ENCODE peak calls at places on chromosomes 2 and 18, in five cellular contexts. B, K, Y, N and U are unnamed samples.

GRCh38 chr2:236692937-236693336 is 123.3 kb downstream of the ACKR3 start:
- DNase-seq in B (no peak), K (no peak), Y (no peak), N (no peak), U (no peak)

GRCh38 chr2:150109912-150110311 is 377.6 kb downstream of the RND3 start:
- DNase-seq in B (no peak), K (no peak), Y (peak), N (no peak), U (peak)

GRCh38 chr2:214987261-214987660 is 151.2 kb downstream of the ABCA12 start:
- DNase-seq in B (no peak), K (no peak), Y (no peak), N (no peak), U (no peak)

GRCh38 chr2:50181212-50181611 is 850.7 kb downstream of the NRXN1 start:
- DNase-seq in B (no peak), K (no peak), Y (no peak), N (peak), U (no peak)

GRCh38 chr18:46291149-46291548 is 187.0 kb downstream of the HAUS1 start:
- DNase-seq in B (no peak), K (no peak), Y (peak), N (no peak), U (no peak)

GRCh38 chr2:85846411-85846810 is 42.4 kb downstream of the ST3GAL5 start:
- DNase-seq in B (no peak), K (no peak), Y (no peak), N (no peak), U (no peak)

GRCh38 chr2:81984969-81985637 is 1680.6 kb upstream of the LRRTM1 start:
- DNase-seq in B (no peak), K (no peak), Y (no peak), N (no peak), U (no peak)

GRCh38 chr2:111670776-111671175 is 213.2 kb downstream of the ANAPC1 start:
- DNase-seq in B (no peak), K (no peak), Y (no peak), N (no peak), U (no peak)

GRCh38 chr2:227386630-227387029 is 1.1 kb downstream of the SCYGR1 start:
- DNase-seq in B (no peak), K (no peak), Y (no peak), N (no peak), U (no peak)

GRCh38 chr2:227125506-227125905 is 38.5 kb downstream of the COL4A4 start:
- DNase-seq in B (no peak), K (no peak), Y (no peak), N (no peak), U (no peak)

GRCh38 chr2:9237831-9238230 is 31.2 kb downstream of the ASAP2 start:
- DNase-seq in B (no peak), K (no peak), Y (no peak), N (no peak), U (no peak)

GRCh38 chr2:19947184-19947940 is 42.5 kb downstream of the WDR35 start:
- DNase-seq in B (no peak), K (no peak), Y (no peak), N (no peak), U (no peak)

GRCh38 chr2:189506514-189506976 is 65.3 kb downstream of the WDR75 start:
- DNase-seq in B (no peak), K (no peak), Y (peak), N (peak), U (no peak)

GRCh38 chr2:84033347-84033974 is 425.6 kb downstream of the SUCLG1 start:
- DNase-seq in B (no peak), K (no peak), Y (no peak), N (no peak), U (no peak)

GRCh38 chr2:193690572-193690971 is 1495.8 kb upstream of the TMEFF2 start:
- DNase-seq in B (no peak), K (no peak), Y (no peak), N (no peak), U (no peak)

GRCh38 chr2:105005601-105006000 is 32.3 kb upstream of the MRPS9 start:
- DNase-seq in B (no peak), K (no peak), Y (no peak), N (peak), U (no peak)

GRCh38 chr18:79687806-79688205 is 8.2 kb downstream of the CTDP1 start:
- DNase-seq in B (no peak), K (no peak), Y (peak), N (no peak), U (no peak)

GRCh38 chr2:112001136-112001764 is 53.8 kb upstream of the TMEM87B start:
- DNase-seq in B (no peak), K (no peak), Y (peak), N (no peak), U (no peak)